ENCODE peak calls at places on chromosome X, in six cellular contexts. One of them, this sample, is unnamed.

GRCh38 chrX:71629467-71629866 is 11.2 kb upstream of the CXCR3 start:
- DNase-seq in neuronal stem cell: no peak
- DNase-seq in H9: no peak
- DNase-seq in IMR-90: no peak
- DNase-seq in mesenchymal stem cell: no peak
- DNase-seq in H1: no peak
- DNase-seq in this sample: no peak

GRCh38 chrX:107551546-107551945 is 76.8 kb upstream of the PRPS1 start:
- DNase-seq in H9: no peak
- DNase-seq in neuronal stem cell: no peak
- DNase-seq in IMR-90: no peak
- DNase-seq in mesenchymal stem cell: no peak
- DNase-seq in H1: no peak
- DNase-seq in this sample: no peak

GRCh38 chrX:31487946-31488345 is 416.1 kb upstream of the FTHL17 start:
- DNase-seq in mesenchymal stem cell: no peak
- DNase-seq in neuronal stem cell: no peak
- DNase-seq in H1: no peak
- DNase-seq in H9: no peak
- DNase-seq in IMR-90: no peak
- DNase-seq in this sample: no peak

GRCh38 chrX:270848-271367 is 10.3 kb upstream of the PLCXD1 start:
- DNase-seq in IMR-90: no peak
- DNase-seq in neuronal stem cell: no peak
- DNase-seq in H1: no peak
- DNase-seq in mesenchymal stem cell: no peak
- DNase-seq in H9: peak; percentile 59
- DNase-seq in this sample: no peak

GRCh38 chrX:38560776-38561125 is 591 bp upstream of the TSPAN7 start:
- DNase-seq in mesenchymal stem cell: no peak
- DNase-seq in IMR-90: no peak
- DNase-seq in H1: no peak
- DNase-seq in neuronal stem cell: no peak
- DNase-seq in H9: no peak
- DNase-seq in this sample: no peak

GRCh38 chrX:134480061-134480460 is 20.1 kb downstream of the HPRT1 start:
- DNase-seq in neuronal stem cell: no peak
- DNase-seq in H9: no peak
- DNase-seq in IMR-90: peak; percentile 70
- DNase-seq in mesenchymal stem cell: no peak
- DNase-seq in H1: no peak
- DNase-seq in this sample: no peak

GRCh38 chrX:16950423-16950822 is 4.0 kb downstream of the REPS2 start:
- DNase-seq in H9: no peak
- DNase-seq in neuronal stem cell: no peak
- DNase-seq in IMR-90: no peak
- DNase-seq in H1: no peak
- DNase-seq in mesenchymal stem cell: no peak
- DNase-seq in this sample: no peak

GRCh38 chrX:66384722-66385121 is 220.7 kb downstream of the HEPH start:
- DNase-seq in mesenchymal stem cell: no peak
- DNase-seq in H1: no peak
- DNase-seq in neuronal stem cell: no peak
- DNase-seq in IMR-90: no peak
- DNase-seq in H9: no peak
- DNase-seq in this sample: no peak

GRCh38 chrX:107718156-107718621 is 57.4 kb downstream of the TSC22D3 start:
- DNase-seq in mesenchymal stem cell: peak; percentile 87
- DNase-seq in neuronal stem cell: peak; percentile 54
- DNase-seq in H1: no peak
- DNase-seq in IMR-90: peak; percentile 78
- DNase-seq in H9: peak; percentile 83
- DNase-seq in this sample: peak; percentile 61

GRCh38 chrX:14398725-14399124 is 130.6 kb upstream of the GLRA2 start:
- DNase-seq in H9: no peak
- DNase-seq in H1: no peak
- DNase-seq in IMR-90: no peak
- DNase-seq in neuronal stem cell: no peak
- DNase-seq in mesenchymal stem cell: peak; percentile 0
- DNase-seq in this sample: peak; percentile 4

GRCh38 chrX:152202886-152203285 is 64.5 kb upstream of the MAGEA10 start:
- DNase-seq in H9: no peak
- DNase-seq in H1: no peak
- DNase-seq in neuronal stem cell: no peak
- DNase-seq in mesenchymal stem cell: no peak
- DNase-seq in IMR-90: no peak
- DNase-seq in this sample: no peak

GRCh38 chrX:10089378-10089795 is 67.4 kb upstream of the CLCN4 start:
- DNase-seq in H9: no peak
- DNase-seq in H1: no peak
- DNase-seq in mesenchymal stem cell: no peak
- DNase-seq in neuronal stem cell: no peak
- DNase-seq in IMR-90: peak; percentile 36
- DNase-seq in this sample: no peak

GRCh38 chrX:118862086-118862485 is 38.5 kb downstream of the ZCCHC12 start:
- DNase-seq in neuronal stem cell: no peak
- DNase-seq in IMR-90: no peak
- DNase-seq in H1: no peak
- DNase-seq in H9: no peak
- DNase-seq in mesenchymal stem cell: no peak
- DNase-seq in this sample: no peak

GRCh38 chrX:37757082-37757481 is 22.8 kb upstream of the CYBB start:
- DNase-seq in H1: no peak
- DNase-seq in neuronal stem cell: no peak
- DNase-seq in mesenchymal stem cell: no peak
- DNase-seq in IMR-90: no peak
- DNase-seq in H9: no peak
- DNase-seq in this sample: no peak

GRCh38 chrX:88136328-88136727 is 610.7 kb upstream of the CPXCR1 start:
- DNase-seq in H9: no peak
- DNase-seq in mesenchymal stem cell: no peak
- DNase-seq in neuronal stem cell: no peak
- DNase-seq in H1: no peak
- DNase-seq in IMR-90: no peak
- DNase-seq in this sample: no peak

GRCh38 chrX:10648608-10649007 is 28.2 kb upstream of the MID1 start:
- DNase-seq in H1: no peak
- DNase-seq in mesenchymal stem cell: peak; percentile 33
- DNase-seq in H9: no peak
- DNase-seq in IMR-90: peak; percentile 78
- DNase-seq in neuronal stem cell: no peak
- DNase-seq in this sample: no peak

GRCh38 chrX:49838374-49838773 is 9.3 kb downstream of the PAGE4 start:
- DNase-seq in neuronal stem cell: peak; percentile 15
- DNase-seq in H9: peak; percentile 40
- DNase-seq in mesenchymal stem cell: peak; percentile 22
- DNase-seq in H1: no peak
- DNase-seq in IMR-90: peak; percentile 15
- DNase-seq in this sample: peak; percentile 62

GRCh38 chrX:71111141-71111843 is at the start of gene IL2RG:
- DNase-seq in H1: no peak
- DNase-seq in neuronal stem cell: no peak
- DNase-seq in IMR-90: no peak
- DNase-seq in mesenchymal stem cell: no peak
- DNase-seq in H9: no peak
- DNase-seq in this sample: no peak

GRCh38 chrX:147935156-147935758 is 23.5 kb downstream of the FMR1 start:
- DNase-seq in H9: no peak
- DNase-seq in mesenchymal stem cell: no peak
- DNase-seq in IMR-90: no peak
- DNase-seq in neuronal stem cell: no peak
- DNase-seq in H1: no peak
- DNase-seq in this sample: no peak

GRCh38 chrX:69149466-69150293 is 15.6 kb downstream of the PJA1 start:
- DNase-seq in mesenchymal stem cell: no peak
- DNase-seq in neuronal stem cell: peak; percentile 67
- DNase-seq in H9: peak; percentile 92
- DNase-seq in H1: no peak
- DNase-seq in IMR-90: no peak
- DNase-seq in this sample: peak; percentile 41

GRCh38 chrX:108159028-108159670 is 67.6 kb downstream of the ATG4A start:
- DNase-seq in mesenchymal stem cell: no peak
- DNase-seq in IMR-90: no peak
- DNase-seq in H1: no peak
- DNase-seq in H9: no peak
- DNase-seq in neuronal stem cell: no peak
- DNase-seq in this sample: no peak

GRCh38 chrX:154026136-154026806 is 6.6 kb upstream of the IRAK1 start:
- DNase-seq in H1: no peak
- DNase-seq in H9: no peak
- DNase-seq in neuronal stem cell: no peak
- DNase-seq in mesenchymal stem cell: no peak
- DNase-seq in IMR-90: no peak
- DNase-seq in this sample: no peak
- H3K4me2 ChIP-seq in H1: no peak overlapping the region
- H3K4me2 ChIP-seq in H9: no peak overlapping the region
- H3K4me2 ChIP-seq in neuronal stem cell: no peak overlapping the region
- H3K4me2 ChIP-seq in mesenchymal stem cell: no peak overlapping the region
- H3K4me2 ChIP-seq in IMR-90: no peak overlapping the region
- H3K4me2 ChIP-seq in this sample: no peak overlapping the region

DNA sequence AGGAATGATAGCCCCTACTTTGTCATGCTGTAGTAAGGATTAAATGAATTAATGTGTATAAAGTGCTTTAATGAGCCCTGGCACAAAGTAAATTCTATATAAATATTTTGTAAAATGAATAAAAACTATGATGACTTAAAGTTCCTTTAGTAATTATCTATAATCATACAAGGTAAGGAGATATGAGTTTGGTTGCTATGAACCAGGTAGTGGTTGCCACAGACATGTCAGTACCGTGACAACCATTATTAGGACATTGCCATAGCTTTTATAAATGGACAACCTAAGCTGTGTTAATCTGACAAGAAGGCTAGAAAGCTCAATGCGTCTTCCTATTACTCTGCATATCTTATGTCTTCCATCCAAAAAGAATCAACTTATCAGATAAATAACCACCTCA is at the start of gene ARL13A:
- DNase-seq in H1: no peak
- DNase-seq in H9: no peak
- DNase-seq in mesenchymal stem cell: no peak
- DNase-seq in neuronal stem cell: no peak
- DNase-seq in IMR-90: no peak
- DNase-seq in this sample: no peak
- H4K91ac ChIP-seq in H1: no peak within 1 kb of the TSS
- H4K91ac ChIP-seq in H9: no peak within 1 kb of the TSS
- H4K91ac ChIP-seq in mesenchymal stem cell: no peak within 1 kb of the TSS
- H4K91ac ChIP-seq in neuronal stem cell: no peak within 1 kb of the TSS
- H4K91ac ChIP-seq in IMR-90: no peak within 1 kb of the TSS
- H4K91ac ChIP-seq in this sample: no peak within 1 kb of the TSS

DNA sequence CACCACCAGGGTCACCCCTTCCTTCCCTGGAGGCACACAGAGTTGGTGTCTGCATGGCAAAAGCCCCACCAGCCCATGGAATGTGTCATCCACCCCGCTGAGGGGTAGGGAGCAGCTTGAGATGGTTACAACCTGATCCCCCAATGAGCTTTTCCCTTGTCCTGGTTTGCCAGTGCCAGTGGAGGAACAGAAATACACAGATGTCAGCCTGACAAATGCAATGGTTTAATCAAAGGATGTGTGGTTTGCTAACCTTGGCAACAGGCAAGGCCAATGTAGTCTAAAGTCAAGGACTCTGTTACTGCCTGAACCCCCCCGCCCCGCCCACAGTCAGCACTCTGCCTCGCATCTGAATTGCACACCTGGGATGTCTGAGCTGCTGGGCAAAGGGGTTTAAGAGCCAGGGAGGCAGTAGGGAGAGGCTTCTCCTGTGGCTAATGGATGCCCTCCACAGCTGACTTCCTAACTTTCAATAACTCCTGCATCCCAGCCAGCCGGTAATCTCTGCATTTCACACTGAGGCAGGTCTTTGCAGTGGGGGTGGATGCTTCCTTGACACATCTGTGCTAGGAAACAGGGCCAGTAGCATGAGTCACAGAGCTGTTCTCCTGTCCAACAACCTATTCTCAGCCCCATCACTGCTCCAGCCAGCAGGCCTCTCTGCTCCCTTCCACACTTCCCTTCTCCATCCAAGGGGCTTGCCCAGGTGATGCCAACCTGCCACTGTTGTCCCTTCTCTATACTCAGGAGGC is 137.5 kb downstream of the AMMECR1 start:
- DNase-seq in H9: no peak
- DNase-seq in H1: no peak
- DNase-seq in neuronal stem cell: no peak
- DNase-seq in IMR-90: peak; percentile 84
- DNase-seq in mesenchymal stem cell: peak; percentile 75
- DNase-seq in this sample: peak; percentile 19
- H3K4me2 ChIP-seq in H9: no peak overlapping the region
- H3K4me2 ChIP-seq in H1: no peak overlapping the region
- H3K4me2 ChIP-seq in neuronal stem cell: no peak overlapping the region
- H3K4me2 ChIP-seq in IMR-90: peak overlapping the region; percentile 54
- H3K4me2 ChIP-seq in mesenchymal stem cell: no peak overlapping the region
- H3K4me2 ChIP-seq in this sample: no peak overlapping the region

GRCh38 chrX:29039501-29039900 is 452.3 kb downstream of the IL1RAPL1 start:
- DNase-seq in neuronal stem cell: no peak
- DNase-seq in IMR-90: no peak
- DNase-seq in H9: no peak
- DNase-seq in H1: no peak
- DNase-seq in mesenchymal stem cell: no peak
- DNase-seq in this sample: no peak
- H4K91ac ChIP-seq in neuronal stem cell: no peak overlapping the region
- H4K91ac ChIP-seq in IMR-90: no peak overlapping the region
- H4K91ac ChIP-seq in H9: no peak overlapping the region
- H4K91ac ChIP-seq in H1: no peak overlapping the region
- H4K91ac ChIP-seq in mesenchymal stem cell: no peak overlapping the region
- H4K91ac ChIP-seq in this sample: no peak overlapping the region

GRCh38 chrX:23079347-23079746 is 79.6 kb downstream of the DDX53 start:
- DNase-seq in mesenchymal stem cell: no peak
- DNase-seq in IMR-90: no peak
- DNase-seq in H9: no peak
- DNase-seq in H1: no peak
- DNase-seq in neuronal stem cell: no peak
- DNase-seq in this sample: no peak
- H3K4me2 ChIP-seq in mesenchymal stem cell: no peak overlapping the region
- H3K4me2 ChIP-seq in IMR-90: no peak overlapping the region
- H3K4me2 ChIP-seq in H9: no peak overlapping the region
- H3K4me2 ChIP-seq in H1: no peak overlapping the region
- H3K4me2 ChIP-seq in neuronal stem cell: no peak overlapping the region
- H3K4me2 ChIP-seq in this sample: no peak overlapping the region

DNA sequence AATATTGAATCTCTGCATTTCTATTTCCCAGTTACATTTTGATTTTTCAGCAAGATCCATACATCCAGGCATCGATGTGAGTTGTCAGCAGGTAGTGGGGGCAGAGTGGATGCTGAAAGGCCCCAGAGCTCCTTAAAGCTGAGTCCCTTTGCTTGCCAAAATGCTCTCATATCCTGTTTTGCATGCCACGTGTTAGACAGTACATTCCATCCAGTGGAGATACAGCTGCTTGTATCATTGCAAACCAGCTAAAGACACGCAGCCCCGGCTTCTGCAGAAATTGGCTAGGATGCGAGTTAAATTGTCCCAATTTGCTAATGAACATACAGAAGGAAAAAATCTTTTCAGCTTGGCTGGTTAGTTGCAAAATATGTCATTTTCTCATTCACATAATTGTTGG is 179.6 kb upstream of the MXRA5 start:
- DNase-seq in H1: no peak
- DNase-seq in IMR-90: peak; percentile 65
- DNase-seq in neuronal stem cell: no peak
- DNase-seq in H9: no peak
- DNase-seq in mesenchymal stem cell: no peak
- DNase-seq in this sample: no peak
- H4K91ac ChIP-seq in H1: no peak overlapping the region
- H4K91ac ChIP-seq in IMR-90: no peak overlapping the region
- H4K91ac ChIP-seq in neuronal stem cell: no peak overlapping the region
- H4K91ac ChIP-seq in H9: no peak overlapping the region
- H4K91ac ChIP-seq in mesenchymal stem cell: no peak overlapping the region
- H4K91ac ChIP-seq in this sample: no peak overlapping the region